ENCODE peak calls at places on chromosomes 13 and 19, in six cellular contexts. G is mucosa of descending colon, V is GM12865, F is NB4, U is cardiac fibroblast, M is AG09319. P is an unnamed sample.

GRCh38 chr13:52808842-52809219 is 39.6 kb downstream of the PCDH8 start:
- DNase-seq in G (no peak), V (no peak), F (no peak), U (no peak), M (no peak), P (no peak)

GRCh38 chr13:113044431-113045114 is 61.0 kb upstream of the F7 start:
- DNase-seq in G (peak; percentile 17), V (no peak), F (no peak), U (no peak), M (no peak), P (no peak)

GRCh38 chr19:30649934-30650614 is 277.9 kb downstream of the ZNF536 start:
- DNase-seq in G (no peak), V (peak; percentile 56), F (peak; percentile 57), U (peak; percentile 61), M (peak; percentile 22), P (no peak)

GRCh38 chr13:30702006-30702405 is 33.3 kb upstream of the ALOX5AP start:
- DNase-seq in G (no peak), V (no peak), F (no peak), U (no peak), M (no peak), P (no peak)

GRCh38 chr13:79901336-79901735 is 420.4 kb downstream of the NDFIP2 start:
- DNase-seq in G (no peak), V (no peak), F (peak; percentile 71), U (peak; percentile 61), M (no peak), P (no peak)

GRCh38 chr13:28530729-28531194 is 35.8 kb upstream of the FLT1 start:
- DNase-seq in G (no peak), V (no peak), F (peak; percentile 84), U (peak; percentile 39), M (no peak), P (no peak)

GRCh38 chr19:7527516-7528191 is 5.2 kb downstream of the MCOLN1 start:
- DNase-seq in G (peak; percentile 61), V (no peak), F (no peak), U (no peak), M (no peak), P (no peak)

GRCh38 chr13:99778500-99778899 is 193.1 kb downstream of the ZIC5 start:
- DNase-seq in G (no peak), V (no peak), F (no peak), U (no peak), M (no peak), P (no peak)

GRCh38 chr19:11538232-11539036 is at the start of gene CNN1:
- DNase-seq in G (peak; percentile 63), V (no peak), F (peak; percentile 30), U (peak; percentile 54), M (peak; percentile 28), P (peak; percentile 51)

GRCh38 chr13:23620211-23620610 is 50.0 kb downstream of the TNFRSF19 start:
- DNase-seq in G (no peak), V (no peak), F (peak; percentile 14), U (no peak), M (no peak), P (no peak)

GRCh38 chr19:16233836-16234551 is 36.3 kb downstream of the AP1M1 start:
- DNase-seq in G (no peak), V (no peak), F (peak; percentile 27), U (no peak), M (no peak), P (no peak)

GRCh38 chr13:32932376-32932775 is 83.8 kb upstream of the KL start:
- DNase-seq in G (no peak), V (no peak), F (no peak), U (peak; percentile 25), M (no peak), P (no peak)

DNA sequence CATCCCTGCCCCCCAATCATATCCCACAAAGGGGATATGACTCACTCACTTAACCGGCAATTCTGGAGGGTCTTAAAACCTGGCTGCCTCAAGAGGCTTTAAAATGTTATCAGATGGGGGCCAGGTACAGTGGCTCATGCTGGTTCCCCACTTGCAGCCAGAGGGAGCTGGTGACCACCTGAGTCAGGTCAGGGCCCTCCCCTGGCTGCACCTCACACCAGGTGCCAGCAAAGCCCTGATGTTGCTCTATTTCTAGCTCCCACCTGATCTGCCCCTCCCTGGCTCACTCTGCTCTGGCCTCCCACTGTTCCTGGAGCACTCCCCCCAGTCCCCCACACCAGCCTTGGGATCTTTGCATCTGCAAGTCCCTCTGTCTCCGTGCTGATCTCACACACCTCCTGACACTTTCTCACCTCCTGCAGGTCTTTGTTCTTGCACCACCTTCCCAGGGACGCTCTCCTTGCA is 14.2 kb downstream of the HPN start:
- DNase-seq in G (peak; percentile 44), V (peak; percentile 26), F (no peak), U (no peak), M (no peak), P (no peak)
- TF ChIP-seq CTCF in G (no peak), V (peak; percentile 39), F (peak; percentile 4), U (no peak), M (no peak), P (no peak)

GRCh38 chr13:101202590-101202989 is 213.7 kb downstream of the NALCN start:
- DNase-seq in G (no peak), V (no peak), F (no peak), U (no peak), M (no peak), P (no peak)
- TF ChIP-seq CTCF in G (no peak), V (no peak), F (no peak), U (no peak), M (no peak), P (no peak)

GRCh38 chr13:82501804-82502203 is 1380.5 kb downstream of the SLITRK1 start:
- DNase-seq in G (no peak), V (no peak), F (no peak), U (no peak), M (no peak), P (no peak)

GRCh38 chr13:82506805-82507404 is 1375.4 kb downstream of the SLITRK1 start:
- DNase-seq in G (no peak), V (no peak), F (no peak), U (no peak), M (no peak), P (no peak)
- TF ChIP-seq CTCF in G (no peak), V (no peak), F (no peak), U (no peak), M (no peak), P (no peak)

GRCh38 chr19:18418034-18418724 is 1.0 kb upstream of the SSBP4 start:
- DNase-seq in G (peak; percentile 73), V (peak; percentile 19), F (no peak), U (no peak), M (no peak), P (no peak)

GRCh38 chr19:18418725-18419194 is 438 bp upstream of the SSBP4 start:
- DNase-seq in G (peak; percentile 77), V (no peak), F (peak; percentile 45), U (no peak), M (no peak), P (no peak)

GRCh38 chr19:18419699-18420460 is 682 bp downstream of the SSBP4 start:
- DNase-seq in G (peak; percentile 82), V (peak; percentile 55), F (peak; percentile 55), U (no peak), M (no peak), P (no peak)

GRCh38 chr19:18420931-18421330 is 1.7 kb downstream of the SSBP4 start:
- DNase-seq in G (peak; percentile 56), V (no peak), F (no peak), U (no peak), M (no peak), P (no peak)

DNA sequence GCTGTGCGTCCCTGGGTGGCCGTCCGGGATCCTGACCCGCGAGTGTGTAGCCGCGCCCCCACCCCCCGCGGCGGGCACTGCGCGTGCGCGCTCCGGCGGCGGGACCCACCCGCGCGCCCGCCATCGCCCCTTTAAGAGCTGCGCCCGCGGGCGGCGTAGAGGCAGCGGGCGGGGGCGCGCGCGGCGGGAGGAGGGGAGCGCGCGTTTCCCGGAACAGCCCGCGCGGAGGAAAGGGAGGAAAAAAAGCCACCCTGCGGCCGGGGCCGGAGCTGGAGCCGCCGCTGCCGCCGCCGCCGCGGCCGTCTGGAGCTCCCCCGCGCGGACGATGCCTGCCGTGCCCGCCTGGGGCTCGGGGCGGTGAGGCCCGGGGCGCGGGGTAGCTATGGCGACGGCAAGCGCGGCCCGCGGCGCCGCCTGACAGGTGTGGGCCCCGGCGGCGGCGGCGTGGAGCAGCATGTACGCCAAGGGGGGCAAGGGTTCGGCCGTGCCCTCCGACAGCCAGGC is at the start of gene SSBP4:
- DNase-seq in G (peak; percentile 82), V (peak; percentile 85), F (peak; percentile 84), U (peak; percentile 89), M (no peak), P (no peak)
- TF ChIP-seq CTCF in G (peak; percentile 28), V (peak; percentile 34), F (no peak), U (no peak), M (peak; percentile 1), P (no peak)

DNA sequence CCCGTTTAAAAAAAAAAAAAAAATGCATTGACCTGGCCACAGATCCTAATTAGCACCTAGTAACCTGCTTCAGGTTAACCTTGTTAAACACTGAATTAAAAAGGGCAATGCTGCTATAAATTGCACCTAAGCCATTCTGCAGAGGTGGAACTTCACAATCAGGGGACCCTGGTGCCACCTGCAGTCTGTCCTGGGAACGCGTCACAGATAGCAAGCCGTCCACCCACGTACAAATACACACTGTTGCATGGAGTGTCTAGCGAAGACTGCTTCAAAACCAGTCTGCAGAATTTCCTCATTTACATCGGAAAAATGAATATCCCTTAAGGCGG is 169.3 kb downstream of the COL4A1 start:
- DNase-seq in G (no peak), V (peak; percentile 69), F (no peak), U (peak; percentile 38), M (no peak), P (no peak)
- TF ChIP-seq CTCF in G (no peak), V (peak; percentile 35), F (peak; percentile 55), U (no peak), M (peak; percentile 9), P (peak; percentile 38)

DNA sequence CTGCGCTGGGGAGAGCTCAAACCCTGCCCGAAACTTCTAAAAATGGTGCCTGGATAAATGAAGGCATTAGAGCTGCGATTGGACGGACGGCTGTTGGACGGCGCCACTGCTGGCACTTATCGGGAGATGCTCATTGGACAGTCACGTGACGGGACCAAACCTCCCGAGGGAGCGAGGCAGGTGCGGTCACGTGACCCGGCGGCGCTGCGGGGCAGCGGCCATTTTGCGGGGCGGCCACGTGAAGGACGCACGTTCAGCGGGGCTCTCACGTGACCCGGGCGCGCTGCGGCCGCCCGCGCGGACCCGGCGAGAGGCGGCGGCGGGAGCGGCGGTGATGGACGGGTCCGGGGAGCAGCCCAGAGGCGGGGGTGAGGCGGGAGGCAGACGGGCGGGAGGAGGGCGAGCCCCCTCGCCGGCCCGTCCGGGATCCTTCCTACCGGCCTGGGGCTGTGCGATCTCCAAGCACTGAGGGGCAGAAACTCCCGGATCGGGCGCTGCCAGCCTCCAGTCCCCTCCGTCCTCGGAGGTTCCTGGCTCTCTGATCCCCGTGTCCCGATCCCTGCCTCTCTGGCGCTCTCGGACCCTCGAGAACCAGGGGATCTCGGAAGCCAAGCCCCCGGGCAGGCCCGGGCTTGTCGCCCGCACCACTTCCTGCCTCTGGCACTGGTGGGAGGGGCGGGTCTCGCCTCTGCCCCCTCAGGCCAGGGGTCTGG is at the start of gene BAX:
- DNase-seq in G (peak; percentile 98), V (peak; percentile 99), F (peak; percentile 96), U (peak; percentile 97), M (peak; percentile 86), P (peak; percentile 68)
- TF ChIP-seq CTCF in G (no peak), V (no peak), F (no peak), U (no peak), M (no peak), P (no peak)

P was measured in BJ.